ENCODE peak calls at places on chromosomes 12 and 14, in seven cellular contexts. A is sigmoid colon, H is endothelial cell of umbilical vein, C is body of pancreas, Q is uterus, F is Peyer's patch, L is transverse colon. V is an unnamed sample.

GRCh38 chr12:54184024-54184805 is 4.6 kb downstream of the SMUG1 start:
- DNase-seq in A (no peak), L (no peak), C (no peak), F (no peak), H (no peak), Q (no peak), V (no peak)

GRCh38 chr14:90695997-90696681 is 120.1 kb downstream of the TTC7B start:
- DNase-seq in Q (no peak), F (no peak), C (no peak), H (no peak), L (no peak), A (no peak), V (no peak)

GRCh38 chr12:125140918-125141573 is 75.8 kb downstream of the AACS start:
- DNase-seq in A (no peak), C (no peak), F (no peak), L (no peak), H (peak), Q (no peak), V (no peak)

GRCh38 chr14:56195727-56196126 is 77.5 kb downstream of the PELI2 start:
- DNase-seq in H (peak), Q (no peak), L (peak), C (peak), F (peak), A (no peak), V (no peak)

GRCh38 chr14:92945959-92946846 is 23.3 kb downstream of the CHGA start:
- DNase-seq in F (no peak), H (peak), Q (peak), C (peak), A (peak), L (peak), V (no peak)

GRCh38 chr14:92577321-92577742 is 63.8 kb downstream of the RIN3 start:
- DNase-seq in L (no peak), C (no peak), F (peak), H (no peak), A (no peak), Q (no peak), V (no peak)

GRCh38 chr14:26636571-26636970 is 38.7 kb upstream of the NOVA1 start:
- DNase-seq in A (no peak), C (no peak), F (no peak), Q (no peak), H (no peak), L (no peak), V (no peak)

GRCh38 chr14:103284574-103285467 is 49.2 kb upstream of the EIF5 start:
- DNase-seq in L (no peak), A (no peak), Q (no peak), C (no peak), H (no peak), F (no peak), V (no peak)

GRCh38 chr14:32382704-32383103 is 53.6 kb downstream of the AKAP6 start:
- DNase-seq in F (no peak), L (no peak), H (no peak), Q (no peak), A (no peak), C (peak), V (no peak)

GRCh38 chr12:104340177-104340576 is 36.6 kb downstream of the EID3 start:
- DNase-seq in H (peak), A (no peak), L (no peak), C (no peak), Q (no peak), F (no peak), V (no peak)

GRCh38 chr12:3231399-3231876 is 154.3 kb downstream of the TSPAN9 start:
- DNase-seq in Q (no peak), F (no peak), C (no peak), A (no peak), H (no peak), L (no peak), V (no peak)

GRCh38 chr12:93128332-93128707 is 199.2 kb upstream of the EEA1 start:
- DNase-seq in C (no peak), L (no peak), Q (no peak), A (no peak), H (no peak), F (no peak), V (no peak)

GRCh38 chr12:53145383-53145782 is 35.1 kb upstream of the ZNF740 start:
- DNase-seq in H (no peak), Q (no peak), C (peak), A (no peak), F (no peak), L (no peak), V (peak)

GRCh38 chr12:105419606-105420005 is 89.1 kb downstream of the C12orf75 start:
- DNase-seq in F (no peak), H (no peak), Q (no peak), A (no peak), L (no peak), C (no peak), V (no peak)

GRCh38 chr14:101954501-101954900 is 9.9 kb upstream of the DYNC1H1 start:
- DNase-seq in F (no peak), L (no peak), H (no peak), C (no peak), Q (no peak), A (no peak), V (peak)

GRCh38 chr14:26872930-26873470 is 275.2 kb upstream of the NOVA1 start:
- DNase-seq in F (no peak), C (no peak), L (no peak), Q (no peak), H (no peak), A (no peak), V (no peak)

GRCh38 chr12:92155733-92156132 is 10.1 kb upstream of the BTG1 start:
- DNase-seq in A (no peak), F (no peak), Q (no peak), L (no peak), C (no peak), H (no peak), V (no peak)

GRCh38 chr12:100199347-100200136 is 1.1 kb upstream of the ACTR6 start:
- DNase-seq in A (peak), H (peak), Q (peak), C (peak), F (peak), L (peak), V (peak)

GRCh38 chr14:100155049-100155621 is 4.3 kb downstream of the DEGS2 start:
- DNase-seq in C (no peak), Q (no peak), F (no peak), L (peak), H (peak), A (no peak), V (no peak)

GRCh38 chr14:61420326-61420725 is 98.9 kb downstream of the PRKCH start:
- DNase-seq in F (no peak), Q (no peak), H (peak), A (no peak), C (no peak), L (no peak), V (no peak)

GRCh38 chr14:51342226-51342625 is 102.2 kb downstream of the TMX1 start:
- DNase-seq in Q (no peak), L (no peak), H (peak), C (no peak), A (no peak), F (no peak), V (no peak)

GRCh38 chr12:25384038-25384953 is 133.6 kb upstream of the KRAS start:
- DNase-seq in C (peak), L (peak), Q (no peak), F (no peak), H (no peak), A (no peak), V (no peak)

GRCh38 chr12:101876861-101877815 is at the start of gene DRAM1:
- DNase-seq in A (peak), L (peak), Q (peak), H (peak), C (peak), F (peak), V (peak)

GRCh38 chr14:72916174-72916573 is 10.1 kb upstream of the DCAF4 start:
- DNase-seq in F (no peak), C (no peak), H (no peak), L (no peak), A (no peak), Q (no peak), V (no peak)

GRCh38 chr12:67515679-67516363 is 132.7 kb upstream of the DYRK2 start:
- DNase-seq in Q (no peak), L (peak), H (no peak), A (no peak), C (peak), F (peak), V (no peak)

GRCh38 chr14:51449666-51450061 is 202.0 kb upstream of the FRMD6 start:
- DNase-seq in H (no peak), C (no peak), F (no peak), L (no peak), A (no peak), Q (no peak), V (no peak)

GRCh38 chr14:49512147-49512551 is 74.0 kb downstream of the RPS29 start:
- DNase-seq in F (no peak), Q (no peak), C (no peak), L (no peak), H (peak), A (no peak), V (no peak)

GRCh38 chr12:24057920-24058476 is 108.5 kb upstream of the SOX5 start:
- DNase-seq in A (no peak), F (no peak), H (no peak), C (no peak), Q (no peak), L (no peak), V (no peak)

DNA sequence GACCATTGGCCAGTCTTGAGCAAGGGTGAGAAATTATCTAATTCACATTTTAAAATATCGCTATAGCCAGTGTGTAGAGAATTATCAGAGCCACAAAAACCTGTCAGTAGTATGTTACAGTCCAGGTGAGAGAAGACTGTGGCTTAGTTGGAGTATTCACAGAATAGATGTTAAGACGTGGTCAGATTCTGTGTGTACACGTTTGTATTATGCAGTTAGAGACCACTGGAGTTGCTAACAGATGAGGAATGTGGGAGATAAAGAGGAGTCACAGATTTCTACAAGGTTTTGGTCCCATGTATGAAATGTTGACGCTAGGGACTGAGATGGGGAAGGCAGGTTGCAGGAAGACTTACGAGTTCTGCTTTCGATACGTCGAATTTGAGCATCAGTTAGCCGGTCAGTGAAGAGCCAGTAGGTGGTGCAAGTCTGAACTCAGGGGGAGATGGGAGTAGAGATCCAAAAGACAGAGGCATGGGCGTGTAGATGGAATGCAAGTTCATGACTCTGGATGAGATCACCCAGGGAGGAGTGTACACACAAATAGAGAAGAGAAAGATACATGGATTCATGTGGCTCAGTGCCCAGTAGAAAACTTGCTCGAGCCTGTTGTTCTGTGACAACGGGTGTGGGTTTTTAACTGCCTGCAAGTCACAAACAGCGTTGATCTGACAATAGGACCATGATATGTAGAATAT is 114.8 kb upstream of the FLRT2 start:
- DNase-seq in L (no peak), A (peak), C (peak), H (peak), F (no peak), Q (peak), V (peak)
- TF ChIP-seq CTCF in L (no peak), A (no peak), C (peak), H (no peak), F (no peak), Q (peak), V (no peak)

GRCh38 chr12:65825323-65825572 is 965 bp downstream of the HMGA2 start:
- DNase-seq in F (no peak), A (no peak), Q (no peak), C (no peak), L (no peak), H (no peak), V (no peak)

GRCh38 chr12:65827827-65828231 is 3.5 kb downstream of the HMGA2 start:
- DNase-seq in A (no peak), Q (no peak), F (no peak), L (no peak), C (no peak), H (peak), V (no peak)

GRCh38 chr12:65826513-65827171 is 2.4 kb downstream of the HMGA2 start:
- DNase-seq in H (peak), F (no peak), C (no peak), Q (no peak), L (no peak), A (no peak), V (no peak)

GRCh38 chr12:65824314-65824563 is at the start of gene HMGA2:
- DNase-seq in Q (no peak), A (peak), F (no peak), C (peak), L (no peak), H (peak), V (no peak)

GRCh38 chr12:65825573-65826512 is 1.6 kb downstream of the HMGA2 start:
- DNase-seq in A (peak), C (peak), F (no peak), H (peak), L (peak), Q (no peak), V (peak)
- H3K4me3 ChIP-seq in A (peak), C (peak), F (peak), H (peak), L (peak), Q (peak), V (peak)

GRCh38 chr12:94202245-94203180 is 54.1 kb downstream of the PLXNC1 start:
- DNase-seq in A (no peak), Q (no peak), H (no peak), C (no peak), F (no peak), L (no peak), V (no peak)

GRCh38 chr12:94198469-94198868 is 50.1 kb downstream of the PLXNC1 start:
- DNase-seq in Q (no peak), L (no peak), F (no peak), C (no peak), H (no peak), A (no peak), V (no peak)

GRCh38 chr12:94200695-94201094 is 52.3 kb downstream of the PLXNC1 start:
- DNase-seq in H (no peak), A (no peak), C (no peak), Q (no peak), F (no peak), L (no peak), V (no peak)

GRCh38 chr12:94198872-94199271 is 50.5 kb downstream of the PLXNC1 start:
- DNase-seq in L (no peak), F (no peak), A (no peak), Q (no peak), C (no peak), H (no peak), V (no peak)

GRCh38 chr12:94200069-94200468 is 51.7 kb downstream of the PLXNC1 start:
- DNase-seq in L (no peak), H (no peak), F (no peak), C (no peak), A (no peak), Q (no peak), V (no peak)
- TF ChIP-seq POLR2A in L (no peak), H (no peak), F (no peak), C (no peak), A (no peak), Q (no peak), V (no peak)

GRCh38 chr14:77190977-77191376 is 9.4 kb downstream of the TMEM63C start:
- DNase-seq in F (no peak), Q (no peak), C (no peak), L (no peak), A (peak), H (no peak), V (no peak)
- TF ChIP-seq CTCF in F (no peak), Q (no peak), C (no peak), L (no peak), A (no peak), H (no peak), V (no peak)

GRCh38 chr12:131901431-131902331 is 7.3 kb downstream of the ULK1 start:
- DNase-seq in L (no peak), C (peak), A (peak), H (no peak), Q (no peak), F (no peak), V (no peak)
- H3K4me3 ChIP-seq in L (no peak), C (no peak), A (no peak), H (no peak), Q (no peak), F (no peak), V (no peak)

DNA sequence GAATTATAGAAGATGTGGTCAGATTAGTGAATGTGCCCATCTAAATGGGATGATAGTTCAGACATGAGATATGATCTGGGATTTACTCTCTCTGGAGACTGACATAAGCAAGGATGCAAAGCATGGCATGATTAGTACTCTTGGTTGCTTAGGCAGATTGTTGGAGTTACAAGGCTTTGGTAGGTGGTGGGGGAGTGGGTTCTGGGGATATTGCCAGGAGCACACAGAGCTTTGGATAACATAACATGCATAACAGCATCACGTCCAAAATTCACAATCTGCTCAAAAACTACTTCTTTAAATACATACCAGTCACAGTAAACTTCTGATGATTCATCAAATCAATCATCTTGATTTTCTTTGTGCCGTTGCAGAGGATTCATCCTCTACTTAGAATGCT is 287.4 kb downstream of the ACSS3 start:
- DNase-seq in C (no peak), F (no peak), H (no peak), A (no peak), L (no peak), Q (no peak), V (no peak)
- TF ChIP-seq POLR2A in C (no peak), F (no peak), H (no peak), A (no peak), L (no peak), Q (no peak), V (no peak)

DNA sequence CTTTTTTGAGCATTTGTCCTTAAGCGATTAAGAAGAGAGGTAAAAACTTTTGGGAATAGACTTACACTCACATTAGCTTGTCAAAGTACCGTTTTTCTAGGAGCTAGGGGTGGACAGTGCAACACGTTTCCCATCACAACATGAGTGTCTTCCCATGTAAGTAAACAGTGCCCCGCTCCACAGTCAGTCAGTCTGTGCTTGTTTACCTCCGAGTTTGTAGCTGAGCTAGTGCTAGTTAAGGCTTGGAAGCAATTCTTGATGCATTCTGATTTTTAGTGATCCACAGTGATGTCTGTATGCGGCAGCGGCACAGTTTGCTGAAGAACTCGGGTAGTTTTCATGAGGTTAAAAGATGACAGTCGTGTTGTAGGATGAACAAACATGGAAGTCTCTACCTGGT is 941 bp downstream of the ZDHHC17 start:
- DNase-seq in L (peak), F (no peak), H (no peak), C (no peak), A (no peak), Q (no peak), V (no peak)
- TF ChIP-seq CTCF in L (no peak), F (no peak), H (no peak), C (no peak), A (no peak), Q (no peak), V (no peak)

GRCh38 chr12:108516511-108517275 is 1.6 kb downstream of the FICD start:
- DNase-seq in L (no peak), A (no peak), C (no peak), H (peak), Q (no peak), F (no peak), V (no peak)
- H3K4me3 ChIP-seq in L (no peak), A (no peak), C (no peak), H (no peak), Q (no peak), F (no peak), V (no peak)

GRCh38 chr12:77016621-77017020 is 48.7 kb downstream of the E2F7 start:
- DNase-seq in L (no peak), F (no peak), Q (no peak), A (no peak), H (no peak), C (no peak), V (no peak)

GRCh38 chr12:77013091-77013490 is 52.3 kb downstream of the E2F7 start:
- DNase-seq in A (no peak), C (no peak), L (no peak), H (no peak), Q (no peak), F (no peak), V (no peak)

GRCh38 chr12:77005699-77006098 is 59.7 kb downstream of the E2F7 start:
- DNase-seq in C (no peak), H (no peak), Q (no peak), A (no peak), F (no peak), L (no peak), V (no peak)

GRCh38 chr12:77007476-77007875 is 57.9 kb downstream of the E2F7 start:
- DNase-seq in A (no peak), F (no peak), H (no peak), C (no peak), L (no peak), Q (no peak), V (peak)

DNA sequence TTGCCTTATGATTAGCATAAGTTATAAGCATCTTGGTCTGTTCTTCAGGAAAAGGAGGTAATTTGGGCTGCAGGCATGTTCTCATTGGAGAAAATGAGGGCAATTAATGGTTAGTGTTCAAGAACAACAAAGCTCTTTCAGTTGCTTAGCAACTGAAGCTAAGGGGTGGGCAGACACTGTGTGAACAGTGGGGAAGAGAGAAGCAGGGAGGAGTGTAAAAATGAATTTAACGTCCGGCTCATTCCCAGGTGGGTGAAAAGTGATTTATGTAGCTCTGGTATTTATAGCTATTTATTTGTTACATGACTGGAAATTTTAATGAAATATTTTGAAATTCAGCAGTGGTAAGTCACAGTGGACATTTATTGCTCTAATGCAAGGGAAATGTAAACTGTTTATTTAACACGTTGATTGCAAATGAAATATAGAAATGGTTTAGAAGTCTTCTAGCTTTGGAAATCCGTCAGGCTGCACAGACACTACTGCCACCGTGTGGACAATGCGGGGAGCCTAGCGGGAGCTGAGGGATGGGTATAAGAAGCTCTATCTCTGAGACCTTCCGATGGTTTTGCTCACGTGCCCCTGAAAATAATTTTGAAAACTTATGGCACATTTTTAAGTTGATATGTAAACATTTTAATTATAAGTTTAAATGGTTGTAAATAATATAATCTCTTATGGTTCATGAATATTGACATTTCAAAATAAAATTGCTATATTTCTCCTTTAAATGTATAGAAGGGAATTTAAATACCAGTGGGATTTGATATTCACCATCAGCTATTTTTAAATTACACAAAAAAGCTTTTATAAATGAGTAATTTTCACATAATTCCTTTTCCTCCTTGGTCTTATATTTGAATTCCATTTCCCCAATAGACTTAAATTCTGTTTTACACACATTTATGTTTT is 54.5 kb downstream of the E2F7 start:
- DNase-seq in C (peak), H (peak), Q (peak), A (peak), F (peak), L (peak), V (peak)
- TF ChIP-seq POLR2A in C (no peak), H (no peak), Q (no peak), A (no peak), F (no peak), L (no peak), V (no peak)

V was measured in lower leg skin.